ENCODE peak calls at places on chromosomes 12 and 14, in five cellular contexts. G is stomach, H is breast epithelium, T is IMR-90, A is testis. L is an unnamed sample.

GRCh38 chr12:13559318-13559978 is 362.9 kb downstream of the EMP1 start:
- DNase-seq in G (peak), H (no peak), T (no peak), A (no peak), L (no peak)

GRCh38 chr14:73743431-73743931 is 29.3 kb upstream of the PNMA1 start:
- DNase-seq in G (no peak), H (no peak), T (no peak), A (no peak), L (peak)

GRCh38 chr14:77306406-77307098 is 14.1 kb downstream of the POMT2 start:
- DNase-seq in G (no peak), H (no peak), T (peak), A (peak), L (no peak)

GRCh38 chr14:58942516-58942915 is 246.0 kb upstream of the DAAM1 start:
- DNase-seq in G (no peak), H (no peak), T (peak), A (no peak), L (no peak)

GRCh38 chr14:105491366-105492006 is 440 bp downstream of the TEDC1 start:
- DNase-seq in G (peak), H (peak), T (peak), A (peak), L (peak)

GRCh38 chr12:8032242-8033152 is at the start of gene FOXJ2:
- DNase-seq in G (peak), H (peak), T (peak), A (peak), L (peak)

GRCh38 chr12:76081909-76082308 is 2.6 kb downstream of the NAP1L1 start:
- DNase-seq in G (no peak), H (no peak), T (no peak), A (no peak), L (no peak)

GRCh38 chr14:102182901-102183619 is 43.4 kb downstream of the WDR20 start:
- DNase-seq in G (no peak), H (no peak), T (no peak), A (no peak), L (peak)

GRCh38 chr12:46218509-46219095 is 50.2 kb downstream of the SLC38A1 start:
- DNase-seq in G (no peak), H (no peak), T (no peak), A (no peak), L (no peak)

GRCh38 chr12:108611884-108612415 is 14.1 kb upstream of the TMEM119 start:
- DNase-seq in G (no peak), H (no peak), T (peak), A (no peak), L (no peak)

DNA sequence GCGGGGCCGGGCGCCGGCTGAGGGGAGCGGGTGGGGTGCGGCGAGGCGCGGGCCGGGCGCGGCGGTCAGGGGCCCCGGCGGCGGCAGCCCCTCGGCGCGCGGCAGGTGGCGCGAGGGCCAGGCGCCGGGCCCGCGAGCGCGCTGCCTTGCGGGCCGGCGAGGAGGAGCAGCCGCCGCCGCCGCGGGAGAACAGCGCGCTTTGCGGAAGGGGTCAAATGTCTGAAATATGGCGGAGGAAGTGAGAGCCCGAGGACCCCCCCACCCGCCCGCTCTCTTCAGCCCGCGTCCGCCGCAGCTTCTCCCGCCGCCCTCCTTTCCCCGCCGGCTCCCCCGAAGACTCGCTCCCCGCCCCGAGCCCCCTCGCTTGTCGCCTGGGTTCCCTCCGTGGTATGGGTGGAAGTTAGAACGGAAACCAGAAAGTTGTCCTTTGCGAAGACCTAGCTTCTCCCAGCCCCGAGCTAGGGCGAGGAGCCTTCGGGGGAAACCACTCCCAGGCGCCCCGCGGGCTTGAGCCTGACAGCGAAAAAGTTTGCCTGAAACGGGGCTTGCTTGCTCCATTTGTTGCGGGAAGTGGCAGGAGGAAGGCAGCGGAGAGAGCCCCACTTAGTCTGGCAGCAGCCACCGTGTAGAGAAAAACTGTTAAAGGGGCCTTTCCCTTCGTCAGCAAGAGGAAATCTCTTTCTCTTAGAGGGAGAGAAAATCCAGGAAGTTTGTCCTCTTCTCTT is 557 bp downstream of the RAP1B start:
- DNase-seq in G (peak), H (peak), T (peak), A (peak), L (peak)
- TF ChIP-seq POLR2A in G (no peak), H (peak), T (no peak), A (no peak), L (peak)

GRCh38 chr12:85656561-85656960 is 179.6 kb downstream of the RASSF9 start:
- DNase-seq in G (no peak), H (no peak), T (no peak), A (no peak), L (no peak)

GRCh38 chr12:85657251-85657650 is 179.0 kb downstream of the RASSF9 start:
- DNase-seq in G (no peak), H (no peak), T (no peak), A (no peak), L (no peak)

GRCh38 chr12:85659754-85660530 is 176.3 kb downstream of the RASSF9 start:
- DNase-seq in G (no peak), H (no peak), T (no peak), A (no peak), L (no peak)

GRCh38 chr12:85658236-85658635 is 178.0 kb downstream of the RASSF9 start:
- DNase-seq in G (no peak), H (no peak), T (no peak), A (no peak), L (no peak)

GRCh38 chr12:85657836-85658235 is 178.4 kb downstream of the RASSF9 start:
- DNase-seq in G (no peak), H (no peak), T (no peak), A (no peak), L (no peak)
- H3K27ac ChIP-seq in G (no peak), H (no peak), T (no peak), A (no peak), L (no peak)

GRCh38 chr12:127635838-127636237 is 631.1 kb upstream of the TMEM132C start:
- DNase-seq in G (no peak), H (no peak), T (no peak), A (no peak), L (no peak)

GRCh38 chr12:127642208-127642607 is 624.8 kb upstream of the TMEM132C start:
- DNase-seq in G (no peak), H (no peak), T (no peak), A (no peak), L (no peak)

GRCh38 chr12:127632431-127632830 is 634.5 kb upstream of the TMEM132C start:
- DNase-seq in G (no peak), H (no peak), T (no peak), A (no peak), L (no peak)

GRCh38 chr12:127640181-127640886 is 626.6 kb upstream of the TMEM132C start:
- DNase-seq in G (no peak), H (no peak), T (peak), A (peak), L (no peak)

DNA sequence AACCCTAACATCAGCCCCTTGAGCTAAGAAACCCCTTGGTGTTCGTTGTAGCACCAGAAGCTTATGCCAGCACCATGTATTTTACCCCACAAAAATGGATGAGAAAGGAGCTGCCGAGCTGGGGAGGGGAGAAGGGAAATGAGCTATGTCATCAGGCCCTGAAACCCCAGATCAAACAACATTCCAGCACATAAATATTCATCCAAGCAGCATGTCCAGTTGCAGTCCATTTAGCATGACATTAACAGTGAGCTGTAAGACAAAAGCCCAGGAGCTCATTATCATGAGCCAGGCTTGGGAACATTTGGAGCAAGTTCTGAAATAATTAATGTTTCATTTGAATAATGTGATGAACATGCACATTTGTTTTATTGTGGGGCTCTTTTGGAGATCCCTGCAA is 630.1 kb upstream of the TMEM132C start:
- DNase-seq in G (no peak), H (no peak), T (no peak), A (no peak), L (no peak)
- TF ChIP-seq POLR2A in G (no peak), H (no peak), T (no peak), A (no peak), L (no peak)

DNA sequence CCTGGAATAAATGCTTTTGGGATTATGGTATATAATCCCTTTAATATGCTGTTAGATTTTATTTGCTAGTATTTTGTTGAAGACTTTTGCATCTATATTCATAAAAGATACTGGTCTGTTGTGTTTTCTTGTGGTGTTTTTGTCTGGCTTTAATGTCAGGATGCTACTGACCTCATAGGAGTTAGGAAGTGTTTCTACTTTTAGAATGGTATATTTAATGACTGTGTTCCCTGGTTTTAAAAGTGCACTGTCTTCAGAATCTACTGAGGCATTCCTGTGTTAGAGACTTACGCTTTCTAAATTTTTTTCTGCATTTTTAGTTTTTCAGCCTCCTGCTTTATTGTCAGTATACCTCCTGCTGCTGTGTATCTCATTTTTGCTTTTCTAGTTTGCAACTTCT is 51.6 kb downstream of the ARHGAP5 start:
- DNase-seq in G (no peak), H (no peak), T (no peak), A (no peak), L (no peak)
- H3K27ac ChIP-seq in G (no peak), H (no peak), T (no peak), A (no peak), L (peak)

DNA sequence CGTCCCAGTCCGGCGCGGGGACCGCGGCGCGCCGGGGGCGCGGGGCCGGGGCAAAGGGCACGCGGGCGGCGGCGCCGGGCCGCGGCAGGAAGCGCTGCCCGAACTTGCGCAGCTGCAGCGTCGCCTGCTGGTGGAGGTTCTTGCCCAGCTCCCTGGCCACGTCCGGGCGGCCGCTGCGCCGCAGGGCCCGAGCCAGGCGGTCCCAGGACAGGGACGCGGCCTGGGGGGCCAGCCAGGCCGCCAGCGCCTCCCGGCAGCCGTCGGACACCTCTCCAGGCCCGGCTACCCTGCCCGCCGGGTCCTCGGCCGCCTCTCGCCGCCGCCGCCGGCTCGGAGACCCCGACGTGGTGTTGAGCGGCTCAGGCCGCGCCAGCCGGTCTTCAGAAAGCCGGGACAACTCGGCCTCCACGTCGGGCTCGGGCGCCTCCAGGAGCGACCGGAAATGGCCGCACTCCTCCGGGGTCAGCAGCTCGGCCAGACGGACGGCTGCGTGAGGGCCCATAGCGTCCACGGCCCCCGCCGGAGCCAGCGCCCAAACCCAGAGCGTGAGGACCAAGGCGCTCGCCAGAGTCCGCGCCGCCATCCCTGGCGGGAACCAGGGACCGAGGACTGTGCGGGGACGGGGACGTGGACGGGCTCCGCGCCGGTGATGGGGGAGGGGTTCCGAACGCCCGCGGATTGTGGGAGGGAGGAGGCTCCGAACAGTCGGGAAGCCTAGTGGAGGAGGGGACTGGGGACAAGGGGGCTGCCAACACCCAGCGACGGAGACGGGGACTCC is 34.0 kb downstream of the FIGNL2 start:
- DNase-seq in G (peak), H (no peak), T (peak), A (peak), L (peak)
- TF ChIP-seq POLR2A in G (no peak), H (no peak), T (no peak), A (no peak), L (no peak)

GRCh38 chr14:91998667-91999570 is 40.9 kb downstream of the TRIP11 start:
- DNase-seq in G (no peak), H (no peak), T (no peak), A (no peak), L (no peak)

GRCh38 chr14:91997492-91997891 is 42.4 kb downstream of the TRIP11 start:
- DNase-seq in G (no peak), H (no peak), T (peak), A (no peak), L (no peak)

DNA sequence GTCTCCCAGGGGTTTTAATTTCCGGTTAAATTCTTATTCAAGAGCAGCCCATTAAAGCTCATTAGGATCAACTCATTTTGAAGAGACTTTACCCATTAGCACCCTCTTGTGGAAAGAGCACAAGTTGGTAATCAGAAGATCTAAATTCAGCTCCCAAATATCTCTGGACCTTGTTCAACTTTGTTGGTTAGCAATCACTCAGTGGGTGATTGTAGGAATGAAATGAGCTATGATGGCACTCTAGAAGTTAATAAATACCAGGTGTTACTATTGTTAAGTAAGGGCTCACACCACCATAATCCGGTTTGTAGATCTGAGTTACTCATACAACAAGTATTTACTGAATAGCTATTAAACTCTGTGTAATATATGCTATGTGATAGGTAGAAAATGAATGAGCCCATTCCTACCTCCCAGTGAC is 42.9 kb downstream of the TRIP11 start:
- DNase-seq in G (no peak), H (no peak), T (peak), A (no peak), L (no peak)
- H3K27ac ChIP-seq in G (no peak), H (no peak), T (no peak), A (no peak), L (peak)

GRCh38 chr14:68309631-68310030 is 483.2 kb downstream of the ZFP36L1 start:
- DNase-seq in G (no peak), H (no peak), T (no peak), A (no peak), L (no peak)

GRCh38 chr14:68307769-68308168 is 485.1 kb downstream of the ZFP36L1 start:
- DNase-seq in G (no peak), H (no peak), T (peak), A (no peak), L (no peak)

GRCh38 chr14:68308695-68309094 is 484.2 kb downstream of the ZFP36L1 start:
- DNase-seq in G (no peak), H (no peak), T (no peak), A (no peak), L (no peak)

GRCh38 chr14:68306934-68307758 is 485.7 kb downstream of the ZFP36L1 start:
- DNase-seq in G (peak), H (peak), T (peak), A (no peak), L (no peak)

GRCh38 chr14:68309121-68309520 is 483.7 kb downstream of the ZFP36L1 start:
- DNase-seq in G (no peak), H (no peak), T (no peak), A (no peak), L (no peak)
- TF ChIP-seq POLR2A in G (no peak), H (no peak), T (no peak), A (no peak), L (no peak)

GRCh38 chr12:109892165-109892715 is 7.8 kb upstream of the TCHP start:
- DNase-seq in G (no peak), H (no peak), T (no peak), A (no peak), L (no peak)

GRCh38 chr12:109894939-109895338 is 5.1 kb upstream of the TCHP start:
- DNase-seq in G (no peak), H (no peak), T (no peak), A (no peak), L (no peak)

GRCh38 chr12:109893250-109893995 is 6.7 kb upstream of the TCHP start:
- DNase-seq in G (no peak), H (no peak), T (no peak), A (no peak), L (no peak)

GRCh38 chr12:109890620-109891019 is 9.5 kb upstream of the TCHP start:
- DNase-seq in G (no peak), H (no peak), T (no peak), A (no peak), L (no peak)

DNA sequence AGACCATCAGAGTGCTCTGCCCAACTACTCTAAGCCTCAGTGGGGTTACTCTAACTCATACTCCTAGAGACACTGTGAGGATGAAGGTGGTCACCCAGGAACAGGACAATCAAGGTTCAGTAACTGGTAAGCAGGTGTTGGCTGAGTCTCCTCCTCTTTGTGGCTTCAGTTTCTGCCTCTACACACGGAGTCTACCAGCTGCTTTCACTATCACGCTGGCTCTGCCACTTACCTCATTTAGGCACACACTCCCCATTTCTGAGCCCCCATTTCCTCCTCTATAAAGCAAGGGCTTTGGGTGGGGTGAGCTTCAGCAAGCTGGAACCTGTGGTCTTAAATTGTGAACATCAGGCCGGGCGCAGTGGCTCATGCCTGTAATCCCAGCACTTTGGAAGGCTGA is 7.3 kb upstream of the TCHP start:
- DNase-seq in G (no peak), H (no peak), T (no peak), A (no peak), L (no peak)
- H3K27ac ChIP-seq in G (no peak), H (no peak), T (no peak), A (no peak), L (no peak)

GRCh38 chr12:110590806-110591326 is 7.7 kb upstream of the PPTC7 start:
- DNase-seq in G (no peak), H (no peak), T (peak), A (no peak), L (no peak)
- TF ChIP-seq POLR2A in G (no peak), H (no peak), T (no peak), A (no peak), L (no peak)

DNA sequence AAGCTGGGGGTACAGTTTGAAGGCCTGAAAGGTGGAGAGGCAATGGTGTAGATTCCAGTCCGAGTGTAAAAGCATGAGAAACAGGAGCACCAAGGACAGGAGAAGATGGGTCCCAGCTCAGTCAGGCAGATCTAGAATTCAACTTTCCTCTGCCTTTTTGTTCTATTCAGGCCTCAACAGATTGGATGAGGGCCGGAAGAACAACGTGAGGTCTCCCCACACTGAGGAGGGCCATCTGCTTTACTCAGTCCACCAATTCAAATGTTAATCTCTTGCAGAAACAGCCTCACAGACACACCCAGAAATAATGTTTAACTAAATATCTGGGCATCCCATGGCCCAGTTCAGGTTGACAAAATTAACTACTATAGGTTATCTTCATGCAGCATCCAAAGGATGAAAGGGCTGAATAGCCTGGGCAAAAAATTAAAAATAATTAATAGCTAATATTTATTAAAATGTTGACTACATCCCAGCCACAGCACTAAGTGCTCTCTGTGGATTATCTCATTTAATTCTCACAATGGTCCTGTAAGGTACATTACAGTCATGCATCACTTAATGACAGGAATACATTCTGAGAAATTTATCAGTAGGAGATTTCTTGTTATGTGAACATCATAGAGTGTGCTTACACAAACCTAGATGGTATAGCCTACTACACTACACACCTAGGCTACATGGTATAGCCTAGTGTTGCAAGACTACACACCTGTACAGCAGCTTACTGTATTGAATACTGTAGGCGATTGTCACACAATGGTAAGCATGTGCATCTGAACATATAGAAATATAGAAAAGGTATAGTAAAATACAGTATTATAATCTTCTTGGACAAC is 22.5 kb downstream of the BTG1 start:
- DNase-seq in G (no peak), H (no peak), T (no peak), A (no peak), L (no peak)
- H3K27ac ChIP-seq in G (peak), H (no peak), T (no peak), A (no peak), L (no peak)